ENCODE peak calls at places on chromosomes 16 and 17, in six cellular contexts. Z is endothelial cell of umbilical vein, M is astrocyte, K is colonic mucosa, G is trophoblast cell, U is neural progenitor cell. J is an unnamed sample.

GRCh38 chr17:73720187-73720834 is 76.1 kb upstream of the SDK2 start:
- DNase-seq in Z (no peak), K (no peak), G (no peak), M (no peak), U (no peak), J (no peak)

GRCh38 chr17:20975566-20975965 is 67.2 kb downstream of the USP22 start:
- DNase-seq in G (no peak), K (no peak), Z (no peak), U (no peak), M (no peak), J (no peak)

GRCh38 chr17:9115446-9116265 is 94.3 kb downstream of the NTN1 start:
- DNase-seq in M (peak), U (peak), Z (peak), K (peak), G (no peak), J (peak)

GRCh38 chr16:66289986-66290385 is 76.5 kb upstream of the CDH5 start:
- DNase-seq in Z (no peak), M (no peak), G (no peak), K (no peak), U (no peak), J (no peak)

GRCh38 chr16:67537636-67538591 is 9.3 kb downstream of the RIPOR1 start:
- DNase-seq in K (peak), Z (peak), M (no peak), G (peak), U (peak), J (peak)

GRCh38 chr17:68627956-68628355 is 26.8 kb upstream of the FAM20A start:
- DNase-seq in K (peak), M (no peak), Z (no peak), G (no peak), U (no peak), J (no peak)

GRCh38 chr16:69105501-69106361 is at the start of gene HAS3:
- DNase-seq in K (peak), Z (peak), M (peak), G (peak), U (peak), J (peak)

GRCh38 chr17:82232876-82233785 is 4.3 kb downstream of the SLC16A3 start:
- DNase-seq in K (no peak), G (no peak), Z (no peak), M (no peak), U (no peak), J (no peak)

GRCh38 chr17:63275318-63275967 is 170.7 kb downstream of the CYB561 start:
- DNase-seq in Z (peak), M (peak), U (no peak), K (no peak), G (peak), J (no peak)

GRCh38 chr16:88460496-88461169 is 7.6 kb downstream of the ZFPM1 start:
- DNase-seq in Z (no peak), K (no peak), G (no peak), U (no peak), M (no peak), J (no peak)
- H3K9ac ChIP-seq in Z (no peak), K (no peak), G (no peak), U (no peak), M (no peak), J (no peak)

DNA sequence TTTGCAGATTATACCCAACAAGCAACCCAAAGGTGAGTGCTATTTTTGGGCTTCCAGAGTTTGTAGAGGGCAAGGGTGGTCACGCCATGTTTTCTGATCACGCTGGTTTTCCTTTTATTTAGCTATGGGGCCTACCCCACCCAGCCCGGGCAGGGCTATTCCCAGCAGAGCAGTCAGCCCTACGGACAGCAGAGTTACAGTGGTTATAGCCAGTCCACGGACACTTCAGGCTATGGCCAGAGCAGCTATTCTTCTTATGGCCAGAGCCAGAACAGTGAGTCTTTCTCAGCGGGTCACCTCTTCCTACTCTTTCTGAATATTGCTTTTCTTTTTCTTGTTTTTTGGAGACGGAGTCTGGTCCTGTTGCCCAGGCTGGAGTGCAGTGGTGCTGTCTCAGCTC is 2.5 kb downstream of the FUS start:
- DNase-seq in Z (no peak), M (no peak), G (no peak), U (no peak), K (no peak), J (no peak)
- H3K9ac ChIP-seq in Z (peak), M (peak), G (no peak), U (peak), K (no peak), J (peak)

DNA sequence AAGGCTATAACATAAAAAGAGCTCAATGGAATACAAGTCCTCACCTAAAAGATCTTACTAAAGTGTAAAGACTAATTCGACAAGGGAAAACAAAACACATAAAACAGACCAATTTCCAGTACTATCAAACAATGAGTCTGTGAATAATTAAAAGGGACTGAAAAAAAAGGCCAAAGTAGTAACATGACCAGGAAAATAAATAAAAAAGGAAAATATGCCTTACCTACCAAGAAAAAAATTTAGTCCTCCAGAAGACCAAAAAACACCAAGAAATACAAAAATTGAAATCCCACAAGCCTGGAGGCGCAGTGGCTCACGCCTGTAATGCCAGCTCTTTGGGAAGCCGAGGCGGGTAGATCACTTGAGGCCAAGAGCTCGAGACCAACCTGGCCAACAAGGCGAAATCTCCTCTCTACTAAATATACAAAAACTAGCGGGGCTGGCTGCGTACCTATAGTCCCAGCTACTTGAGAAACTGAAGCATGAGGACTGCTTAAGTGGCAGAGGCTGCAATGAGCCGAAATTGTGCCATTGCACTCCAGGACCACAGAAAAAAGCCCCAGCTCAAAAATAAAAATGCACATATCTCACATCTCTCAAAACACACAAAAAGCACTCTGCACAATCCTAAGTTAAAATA is 60.8 kb downstream of the TEX14 start:
- DNase-seq in U (peak), Z (no peak), K (peak), M (no peak), G (peak), J (no peak)
- H3K9ac ChIP-seq in U (no peak), Z (no peak), K (peak), M (no peak), G (no peak), J (peak)

GRCh38 chr16:81836279-81837054 is 57.4 kb downstream of the PLCG2 start:
- DNase-seq in Z (no peak), M (no peak), K (no peak), U (no peak), G (no peak), J (no peak)
- H3K9ac ChIP-seq in Z (no peak), M (no peak), K (no peak), U (no peak), G (no peak), J (no peak)

GRCh38 chr17:65544658-65545057 is 16.8 kb downstream of the AXIN2 start:
- DNase-seq in M (no peak), U (no peak), Z (no peak), G (no peak), K (no peak), J (no peak)
- H3K9ac ChIP-seq in M (no peak), U (no peak), Z (no peak), G (no peak), K (no peak), J (no peak)

GRCh38 chr16:85328665-85329058 is 216.4 kb upstream of the CIBAR2 start:
- DNase-seq in K (no peak), Z (no peak), G (no peak), U (peak), M (no peak), J (no peak)
- H3K9ac ChIP-seq in K (peak), Z (no peak), G (no peak), U (no peak), M (peak), J (no peak)

GRCh38 chr16:30555848-30556473 is 2.2 kb downstream of the ZNF764 start:
- DNase-seq in G (no peak), M (no peak), Z (no peak), U (no peak), K (peak), J (no peak)
- H3K9ac ChIP-seq in G (no peak), M (no peak), Z (no peak), U (no peak), K (peak), J (no peak)

GRCh38 chr16:89402962-89403361 is 87.4 kb downstream of the ANKRD11 start:
- DNase-seq in G (no peak), U (no peak), K (no peak), M (no peak), Z (no peak), J (no peak)
- H3K9ac ChIP-seq in G (no peak), U (no peak), K (no peak), M (no peak), Z (no peak), J (no peak)

DNA sequence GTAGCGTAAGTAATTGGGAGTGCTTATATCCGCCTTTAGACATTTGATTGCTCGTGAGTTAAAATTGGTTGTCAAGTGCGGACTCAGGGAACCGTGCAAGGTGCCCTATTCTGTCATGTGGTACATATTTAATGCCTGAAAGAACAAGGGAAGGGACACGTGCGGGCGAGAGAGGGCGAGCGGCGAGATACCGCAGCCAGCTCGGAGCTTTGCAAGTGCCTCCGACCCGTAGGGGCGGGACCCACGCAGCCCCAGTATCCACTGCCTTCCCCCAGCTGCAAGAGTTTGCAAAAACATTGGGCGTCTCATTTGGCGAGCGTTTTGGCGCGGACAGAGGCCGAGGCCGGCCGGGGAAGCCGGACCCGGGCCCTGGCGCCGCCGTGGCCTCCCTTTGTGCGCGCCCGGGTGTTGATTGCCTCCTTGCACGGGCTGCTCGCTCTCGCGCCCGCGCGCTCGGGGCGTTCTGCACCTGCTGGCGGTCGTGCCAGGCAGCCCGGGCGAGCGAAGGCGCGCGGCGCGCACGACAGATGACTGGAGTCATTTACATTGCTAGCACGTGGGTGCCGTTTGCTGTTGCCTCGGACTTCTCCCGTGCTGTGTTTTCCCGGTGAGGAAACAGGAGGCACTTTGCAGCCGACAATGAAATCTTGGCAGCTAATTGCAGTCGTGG is 849.6 kb upstream of the RBFOX1 start:
- DNase-seq in G (no peak), Z (no peak), K (no peak), U (no peak), M (no peak), J (peak)
- H3K9ac ChIP-seq in G (no peak), Z (no peak), K (no peak), U (no peak), M (no peak), J (no peak)

J was measured in SK-N-SH.